ENCODE peak calls at places on chromosomes 3 and 15, in six cellular contexts. One of them, this sample, is unnamed.

GRCh38 chr15:80840173-80841130 is 61.3 kb downstream of the CEMIP start:
- DNase-seq in K562: no peak
- DNase-seq in GM12878: no peak
- DNase-seq in SK-N-SH: no peak
- DNase-seq in GM23338: no peak
- DNase-seq in A549: no peak
- DNase-seq in this sample: no peak

GRCh38 chr3:7787871-7788828 is 713.5 kb upstream of the LMCD1 start:
- DNase-seq in GM23338: peak; percentile 37
- DNase-seq in K562: no peak
- DNase-seq in A549: no peak
- DNase-seq in SK-N-SH: no peak
- DNase-seq in GM12878: no peak
- DNase-seq in this sample: no peak

GRCh38 chr3:112623717-112624116 is 17.2 kb downstream of the CCDC80 start:
- DNase-seq in GM23338: no peak
- DNase-seq in SK-N-SH: no peak
- DNase-seq in K562: no peak
- DNase-seq in GM12878: no peak
- DNase-seq in A549: no peak
- DNase-seq in this sample: no peak

GRCh38 chr15:89802986-89803820 is 11.4 kb downstream of the ANPEP start:
- DNase-seq in GM23338: no peak
- DNase-seq in A549: no peak
- DNase-seq in GM12878: no peak
- DNase-seq in K562: no peak
- DNase-seq in SK-N-SH: peak; percentile 27
- DNase-seq in this sample: no peak

GRCh38 chr3:177089120-177089519 is 108.2 kb downstream of the TBL1XR1 start:
- DNase-seq in A549: no peak
- DNase-seq in K562: no peak
- DNase-seq in GM12878: no peak
- DNase-seq in GM23338: peak; percentile 63
- DNase-seq in SK-N-SH: no peak
- DNase-seq in this sample: no peak

GRCh38 chr3:184945886-184946625 is 134.1 kb downstream of the VPS8 start:
- DNase-seq in GM23338: no peak
- DNase-seq in SK-N-SH: no peak
- DNase-seq in A549: no peak
- DNase-seq in GM12878: no peak
- DNase-seq in K562: no peak
- DNase-seq in this sample: no peak

GRCh38 chr15:38050988-38051387 is 116.5 kb downstream of the TMCO5A start:
- DNase-seq in SK-N-SH: no peak
- DNase-seq in K562: no peak
- DNase-seq in GM23338: no peak
- DNase-seq in GM12878: no peak
- DNase-seq in A549: no peak
- DNase-seq in this sample: no peak

GRCh38 chr3:156626104-156626503 is 48.3 kb upstream of the TIPARP start:
- DNase-seq in SK-N-SH: no peak
- DNase-seq in GM23338: no peak
- DNase-seq in K562: no peak
- DNase-seq in A549: no peak
- DNase-seq in GM12878: no peak
- DNase-seq in this sample: no peak

GRCh38 chr3:188067932-188068331 is 86.0 kb upstream of the LPP start:
- DNase-seq in GM23338: no peak
- DNase-seq in GM12878: no peak
- DNase-seq in K562: no peak
- DNase-seq in SK-N-SH: no peak
- DNase-seq in A549: peak; percentile 16
- DNase-seq in this sample: no peak

GRCh38 chr3:10299679-10300078 is 6.9 kb upstream of the GHRL start:
- DNase-seq in K562: no peak
- DNase-seq in A549: no peak
- DNase-seq in SK-N-SH: no peak
- DNase-seq in GM12878: no peak
- DNase-seq in GM23338: no peak
- DNase-seq in this sample: no peak

GRCh38 chr15:29322407-29322806 is 52.8 kb upstream of the NSMCE3 start:
- DNase-seq in K562: no peak
- DNase-seq in GM12878: no peak
- DNase-seq in GM23338: no peak
- DNase-seq in A549: no peak
- DNase-seq in SK-N-SH: no peak
- DNase-seq in this sample: no peak

GRCh38 chr3:155352900-155353490 is 59.5 kb upstream of the STRIT1 start:
- DNase-seq in K562: no peak
- DNase-seq in A549: peak; percentile 52
- DNase-seq in GM12878: no peak
- DNase-seq in GM23338: peak; percentile 79
- DNase-seq in SK-N-SH: peak; percentile 31
- DNase-seq in this sample: peak; percentile 24

GRCh38 chr3:139797724-139798343 is 120.1 kb upstream of the NMNAT3 start:
- DNase-seq in GM23338: peak; percentile 74
- DNase-seq in K562: peak; percentile 33
- DNase-seq in GM12878: no peak
- DNase-seq in SK-N-SH: no peak
- DNase-seq in A549: peak; percentile 5
- DNase-seq in this sample: no peak

GRCh38 chr15:32148833-32149555 is 118.7 kb downstream of the CHRNA7 start:
- DNase-seq in GM23338: no peak
- DNase-seq in A549: no peak
- DNase-seq in SK-N-SH: no peak
- DNase-seq in K562: no peak
- DNase-seq in GM12878: no peak
- DNase-seq in this sample: no peak

GRCh38 chr3:37906734-37907282 is 45.1 kb downstream of the CTDSPL start:
- DNase-seq in K562: no peak
- DNase-seq in A549: no peak
- DNase-seq in SK-N-SH: no peak
- DNase-seq in GM23338: no peak
- DNase-seq in GM12878: peak; percentile 13
- DNase-seq in this sample: no peak

GRCh38 chr15:79923068-79923514 is 26.3 kb upstream of the MTHFS start:
- DNase-seq in K562: peak; percentile 83
- DNase-seq in GM23338: peak; percentile 77
- DNase-seq in A549: peak; percentile 69
- DNase-seq in GM12878: no peak
- DNase-seq in SK-N-SH: peak; percentile 88
- DNase-seq in this sample: no peak

GRCh38 chr15:29097971-29098370 is 171.7 kb downstream of the NSMCE3 start:
- DNase-seq in SK-N-SH: no peak
- DNase-seq in A549: no peak
- DNase-seq in K562: no peak
- DNase-seq in GM23338: no peak
- DNase-seq in GM12878: no peak
- DNase-seq in this sample: no peak

GRCh38 chr3:50323614-50324199 is 1.2 kb upstream of the HYAL2 start:
- DNase-seq in GM23338: no peak
- DNase-seq in K562: no peak
- DNase-seq in SK-N-SH: no peak
- DNase-seq in A549: no peak
- DNase-seq in GM12878: no peak
- DNase-seq in this sample: no peak

GRCh38 chr3:72036899-72037298 is 252.0 kb upstream of the PROK2 start:
- DNase-seq in K562: no peak
- DNase-seq in GM23338: no peak
- DNase-seq in SK-N-SH: no peak
- DNase-seq in A549: no peak
- DNase-seq in GM12878: no peak
- DNase-seq in this sample: no peak

GRCh38 chr3:51075221-51075775 is 309.8 kb upstream of the MANF start:
- DNase-seq in K562: no peak
- DNase-seq in GM12878: no peak
- DNase-seq in GM23338: no peak
- DNase-seq in SK-N-SH: no peak
- DNase-seq in A549: no peak
- DNase-seq in this sample: no peak

GRCh38 chr3:152296990-152297389 is 28.3 kb downstream of the MBNL1 start:
- DNase-seq in A549: no peak
- DNase-seq in SK-N-SH: no peak
- DNase-seq in K562: no peak
- DNase-seq in GM12878: no peak
- DNase-seq in GM23338: no peak
- DNase-seq in this sample: no peak

GRCh38 chr15:47987908-47988532 is 132.8 kb upstream of the SLC24A5 start:
- DNase-seq in GM12878: peak; percentile 38
- DNase-seq in GM23338: peak; percentile 82
- DNase-seq in K562: no peak
- DNase-seq in A549: peak; percentile 53
- DNase-seq in SK-N-SH: peak; percentile 45
- DNase-seq in this sample: peak; percentile 8

GRCh38 chr3:64264491-64265109 is 39.3 kb upstream of the PRICKLE2 start:
- DNase-seq in GM23338: no peak
- DNase-seq in GM12878: no peak
- DNase-seq in A549: peak; percentile 8
- DNase-seq in K562: no peak
- DNase-seq in SK-N-SH: peak; percentile 23
- DNase-seq in this sample: no peak

GRCh38 chr3:37935756-37936666 is 54.6 kb upstream of the VILL start:
- DNase-seq in A549: peak; percentile 81
- DNase-seq in SK-N-SH: no peak
- DNase-seq in GM12878: no peak
- DNase-seq in GM23338: peak; percentile 78
- DNase-seq in K562: no peak
- DNase-seq in this sample: no peak

GRCh38 chr3:15313461-15313860 is 18.9 kb downstream of the SH3BP5 start:
- DNase-seq in GM23338: no peak
- DNase-seq in GM12878: no peak
- DNase-seq in K562: no peak
- DNase-seq in SK-N-SH: no peak
- DNase-seq in A549: no peak
- DNase-seq in this sample: no peak

GRCh38 chr15:96947830-96948229 is 617.3 kb downstream of the NR2F2 start:
- DNase-seq in GM12878: no peak
- DNase-seq in A549: no peak
- DNase-seq in SK-N-SH: peak; percentile 10
- DNase-seq in K562: no peak
- DNase-seq in GM23338: peak; percentile 80
- DNase-seq in this sample: no peak

GRCh38 chr3:119778811-119779210 is 3.1 kb upstream of the NR1I2 start:
- DNase-seq in GM23338: no peak
- DNase-seq in K562: no peak
- DNase-seq in SK-N-SH: no peak
- DNase-seq in A549: no peak
- DNase-seq in GM12878: no peak
- DNase-seq in this sample: no peak

GRCh38 chr15:25886498-25887140 is 23.5 kb upstream of the ATP10A start:
- DNase-seq in A549: no peak
- DNase-seq in K562: no peak
- DNase-seq in GM23338: no peak
- DNase-seq in SK-N-SH: no peak
- DNase-seq in GM12878: no peak
- DNase-seq in this sample: no peak

GRCh38 chr15:82810061-82810862 is 834 bp downstream of the WHAMM start:
- DNase-seq in A549: peak; percentile 49
- DNase-seq in GM12878: no peak
- DNase-seq in SK-N-SH: peak; percentile 80
- DNase-seq in GM23338: peak; percentile 60
- DNase-seq in K562: no peak
- DNase-seq in this sample: no peak

DNA sequence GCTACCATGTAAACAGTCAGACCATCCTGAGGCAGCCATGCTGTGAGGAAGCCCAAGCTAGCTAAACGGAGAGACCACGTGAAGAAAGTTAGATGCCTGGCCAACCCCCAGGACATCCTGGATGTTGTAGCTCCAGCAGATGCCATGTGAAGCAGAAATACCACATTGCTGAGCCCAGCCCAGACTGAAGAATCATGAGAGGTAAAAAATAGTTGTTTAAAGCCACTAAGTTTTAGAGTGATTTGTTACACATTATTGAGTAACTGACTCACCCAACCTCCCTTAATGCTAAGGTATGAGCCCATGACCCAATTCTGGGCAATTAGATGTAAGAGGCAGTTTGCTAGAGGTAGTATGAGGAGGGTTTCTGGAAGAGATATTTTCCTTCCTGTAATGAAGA is 200.5 kb downstream of the THRB start:
- DNase-seq in SK-N-SH: no peak
- DNase-seq in GM23338: no peak
- DNase-seq in A549: no peak
- DNase-seq in GM12878: no peak
- DNase-seq in K562: no peak
- DNase-seq in this sample: no peak
- TF ChIP-seq REST in SK-N-SH: no peak
- TF ChIP-seq REST in GM23338: no peak
- TF ChIP-seq REST in A549: no peak
- TF ChIP-seq REST in GM12878: no peak
- TF ChIP-seq REST in K562: no peak
- TF ChIP-seq REST in this sample: no peak

GRCh38 chr15:39852237-39852636 is 67.8 kb downstream of the GPR176 start:
- DNase-seq in K562: no peak
- DNase-seq in GM23338: no peak
- DNase-seq in A549: no peak
- DNase-seq in GM12878: no peak
- DNase-seq in SK-N-SH: no peak
- DNase-seq in this sample: no peak
- H3K4me3 ChIP-seq in K562: no peak overlapping the region
- H3K4me3 ChIP-seq in GM23338: no peak overlapping the region
- H3K4me3 ChIP-seq in A549: no peak overlapping the region
- H3K4me3 ChIP-seq in GM12878: no peak overlapping the region
- H3K4me3 ChIP-seq in SK-N-SH: no peak overlapping the region
- H3K4me3 ChIP-seq in this sample: no peak overlapping the region

GRCh38 chr15:84782346-84782745 is 34.0 kb downstream of the ZNF592 start:
- DNase-seq in SK-N-SH: no peak
- DNase-seq in K562: no peak
- DNase-seq in A549: no peak
- DNase-seq in GM23338: no peak
- DNase-seq in GM12878: no peak
- DNase-seq in this sample: no peak

GRCh38 chr15:84784262-84784661 is 32.9 kb upstream of the ALPK3 start:
- DNase-seq in SK-N-SH: no peak
- DNase-seq in GM23338: no peak
- DNase-seq in GM12878: no peak
- DNase-seq in K562: no peak
- DNase-seq in A549: no peak
- DNase-seq in this sample: no peak

GRCh38 chr15:84785053-84785452 is 32.1 kb upstream of the ALPK3 start:
- DNase-seq in GM23338: no peak
- DNase-seq in K562: peak; percentile 33
- DNase-seq in GM12878: no peak
- DNase-seq in A549: no peak
- DNase-seq in SK-N-SH: no peak
- DNase-seq in this sample: no peak

GRCh38 chr15:84781505-84781904 is 33.1 kb downstream of the ZNF592 start:
- DNase-seq in SK-N-SH: no peak
- DNase-seq in GM23338: no peak
- DNase-seq in GM12878: no peak
- DNase-seq in A549: no peak
- DNase-seq in K562: no peak
- DNase-seq in this sample: no peak

GRCh38 chr15:84783493-84784251 is 33.5 kb upstream of the ALPK3 start:
- DNase-seq in GM23338: peak; percentile 61
- DNase-seq in K562: peak; percentile 23
- DNase-seq in A549: no peak
- DNase-seq in GM12878: no peak
- DNase-seq in SK-N-SH: no peak
- DNase-seq in this sample: no peak
- TF ChIP-seq REST in GM23338: no peak
- TF ChIP-seq REST in K562: no peak
- TF ChIP-seq REST in A549: no peak
- TF ChIP-seq REST in GM12878: no peak
- TF ChIP-seq REST in SK-N-SH: no peak
- TF ChIP-seq REST in this sample: no peak

GRCh38 chr3:190840146-190840545 is 22.3 kb downstream of the GMNC start:
- DNase-seq in GM12878: no peak
- DNase-seq in A549: no peak
- DNase-seq in K562: no peak
- DNase-seq in SK-N-SH: no peak
- DNase-seq in GM23338: no peak
- DNase-seq in this sample: no peak
- H3K4me3 ChIP-seq in GM12878: no peak overlapping the region
- H3K4me3 ChIP-seq in A549: no peak overlapping the region
- H3K4me3 ChIP-seq in K562: no peak overlapping the region
- H3K4me3 ChIP-seq in SK-N-SH: no peak overlapping the region
- H3K4me3 ChIP-seq in GM23338: no peak overlapping the region
- H3K4me3 ChIP-seq in this sample: no peak overlapping the region

This sample was measured in Panc1.